ENCODE peak calls at places on chromosome 9, in six cellular contexts. E is H1, F is GM12878, U is HL-60, O is HepG2, A is K562. J is an unnamed sample. For H3K27me3, the result is how much of the 10 kb centered on the place peaks cover.

GRCh38 chr9:133968428-133968827 is 23.7 kb downstream of the VAV2 start:
- DNase-seq in E (no peak), F (no peak), U (no peak), O (no peak), A (no peak), J (no peak)

GRCh38 chr9:36798350-36799065 is 225.8 kb downstream of the MELK start:
- DNase-seq in E (no peak), F (no peak), U (no peak), O (peak), A (peak), J (peak)

GRCh38 chr9:121638399-121638798 is 13.0 kb upstream of the DAB2IP start:
- DNase-seq in E (no peak), F (no peak), U (no peak), O (no peak), A (no peak), J (no peak)

GRCh38 chr9:133913571-133914369 is 78.4 kb downstream of the VAV2 start:
- DNase-seq in E (no peak), F (no peak), U (no peak), O (no peak), A (no peak), J (peak)

GRCh38 chr9:112887377-112887776 is 3.3 kb downstream of the SLC46A2 start:
- DNase-seq in E (peak), F (no peak), U (peak), O (peak), A (peak), J (no peak)

GRCh38 chr9:2662496-2662895 is 40.9 kb downstream of the VLDLR start:
- DNase-seq in E (no peak), F (no peak), U (no peak), O (no peak), A (no peak), J (peak)

GRCh38 chr9:130939405-130939941 is 426 bp upstream of the FIBCD1 start:
- DNase-seq in E (no peak), F (no peak), U (no peak), O (no peak), A (no peak), J (peak)

GRCh38 chr9:131678499-131679111 is 61.3 kb downstream of the RAPGEF1 start:
- DNase-seq in E (no peak), F (peak), U (peak), O (peak), A (peak), J (no peak)

GRCh38 chr9:116494815-116495634 is 192.1 kb upstream of the TRIM32 start:
- DNase-seq in E (no peak), F (no peak), U (peak), O (peak), A (peak), J (no peak)

GRCh38 chr9:89535461-89535860 is 37.5 kb upstream of the SEMA4D start:
- DNase-seq in E (no peak), F (no peak), U (no peak), O (no peak), A (no peak), J (no peak)

GRCh38 chr9:128552744-128553221 is 396 bp downstream of the SPTAN1 start:
- DNase-seq in E (no peak), F (no peak), U (peak), O (no peak), A (peak), J (peak)

GRCh38 chr9:134288731-134289130 is 37.5 kb upstream of the RXRA start:
- DNase-seq in E (no peak), F (no peak), U (no peak), O (no peak), A (no peak), J (no peak)

GRCh38 chr9:128724744-128725211 is 851 bp upstream of the ZDHHC12 start:
- DNase-seq in E (peak), F (peak), U (peak), O (peak), A (peak), J (peak)

GRCh38 chr9:26329974-26330373 is 562.6 kb downstream of the CAAP1 start:
- DNase-seq in E (no peak), F (no peak), U (no peak), O (peak), A (no peak), J (no peak)

GRCh38 chr9:112065781-112066606 is 109.1 kb downstream of the SUSD1 start:
- DNase-seq in E (no peak), F (no peak), U (no peak), O (no peak), A (no peak), J (no peak)

GRCh38 chr9:6440405-6440804 is 27.4 kb downstream of the UHRF2 start:
- DNase-seq in E (no peak), F (no peak), U (no peak), O (no peak), A (no peak), J (no peak)

GRCh38 chr9:106846847-106847246 is 16.1 kb upstream of the ZNF462 start:
- DNase-seq in E (no peak), F (no peak), U (no peak), O (no peak), A (no peak), J (no peak)
- TF ChIP-seq GABPA in E (no peak), F (no peak), U (no peak), O (no peak), A (no peak), J (no peak)

GRCh38 chr9:96022445-96023031 is 147.0 kb downstream of the ERCC6L2 start:
- DNase-seq in E (peak), F (no peak), U (peak), O (no peak), A (peak), J (peak)
- H3K27me3 ChIP-seq in E (half or more), F (under half), U (under half), O (under half), A (under half), J (under half)

GRCh38 chr9:126642009-126642744 is 28.4 kb downstream of the LMX1B start:
- DNase-seq in E (no peak), F (no peak), U (no peak), O (no peak), A (no peak), J (no peak)

GRCh38 chr9:126641118-126641851 is 27.6 kb downstream of the LMX1B start:
- DNase-seq in E (no peak), F (no peak), U (no peak), O (no peak), A (no peak), J (no peak)

GRCh38 chr9:126642839-126643238 is 29.1 kb downstream of the LMX1B start:
- DNase-seq in E (no peak), F (no peak), U (no peak), O (no peak), A (no peak), J (no peak)

GRCh38 chr9:126646162-126646561 is 32.4 kb downstream of the LMX1B start:
- DNase-seq in E (no peak), F (no peak), U (no peak), O (no peak), A (no peak), J (no peak)

GRCh38 chr9:126643945-126644527 is 30.3 kb downstream of the LMX1B start:
- DNase-seq in E (no peak), F (no peak), U (no peak), O (no peak), A (no peak), J (no peak)
- TF ChIP-seq GABPA in E (no peak), F (no peak), U (no peak), O (no peak), A (no peak), J (no peak)

GRCh38 chr9:93169444-93169843 is 14.5 kb upstream of the WNK2 start:
- DNase-seq in E (no peak), F (no peak), U (no peak), O (no peak), A (no peak), J (no peak)

GRCh38 chr9:93172646-93173364 is 11.1 kb upstream of the WNK2 start:
- DNase-seq in E (no peak), F (no peak), U (no peak), O (no peak), A (no peak), J (no peak)

GRCh38 chr9:93170571-93170970 is 13.4 kb upstream of the WNK2 start:
- DNase-seq in E (no peak), F (no peak), U (no peak), O (no peak), A (no peak), J (no peak)

GRCh38 chr9:93173365-93174150 is 10.4 kb upstream of the WNK2 start:
- DNase-seq in E (no peak), F (no peak), U (peak), O (no peak), A (no peak), J (no peak)

DNA sequence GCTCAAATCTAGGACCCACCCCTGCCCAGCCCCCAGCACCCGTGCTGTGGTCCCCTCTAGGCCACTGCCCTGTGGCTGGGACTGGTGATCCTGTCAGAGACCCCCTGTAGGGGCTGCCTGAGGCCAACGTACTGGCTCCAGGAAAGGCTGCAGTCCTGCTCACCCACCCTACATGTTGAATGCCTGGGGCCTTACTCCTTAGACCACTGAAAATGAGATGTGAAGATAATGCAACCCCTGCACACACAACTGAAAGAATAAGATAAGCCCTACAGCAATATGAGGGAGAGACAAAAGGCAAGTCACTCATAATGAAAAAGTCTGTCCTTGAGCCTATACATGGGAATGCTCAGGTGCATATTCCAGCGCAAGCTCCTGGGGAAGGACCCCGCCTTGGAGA is 12.7 kb upstream of the WNK2 start:
- DNase-seq in E (no peak), F (no peak), U (no peak), O (no peak), A (no peak), J (no peak)
- H3K27me3 ChIP-seq in E (under half), F (under half), U (under half), O (under half), A (half or more), J (under half)

GRCh38 chr9:77486968-77487367 is 161.2 kb downstream of the GNA14 start:
- DNase-seq in E (no peak), F (no peak), U (no peak), O (no peak), A (no peak), J (no peak)

GRCh38 chr9:77486463-77486862 is 161.7 kb downstream of the GNA14 start:
- DNase-seq in E (no peak), F (no peak), U (no peak), O (no peak), A (no peak), J (no peak)

DNA sequence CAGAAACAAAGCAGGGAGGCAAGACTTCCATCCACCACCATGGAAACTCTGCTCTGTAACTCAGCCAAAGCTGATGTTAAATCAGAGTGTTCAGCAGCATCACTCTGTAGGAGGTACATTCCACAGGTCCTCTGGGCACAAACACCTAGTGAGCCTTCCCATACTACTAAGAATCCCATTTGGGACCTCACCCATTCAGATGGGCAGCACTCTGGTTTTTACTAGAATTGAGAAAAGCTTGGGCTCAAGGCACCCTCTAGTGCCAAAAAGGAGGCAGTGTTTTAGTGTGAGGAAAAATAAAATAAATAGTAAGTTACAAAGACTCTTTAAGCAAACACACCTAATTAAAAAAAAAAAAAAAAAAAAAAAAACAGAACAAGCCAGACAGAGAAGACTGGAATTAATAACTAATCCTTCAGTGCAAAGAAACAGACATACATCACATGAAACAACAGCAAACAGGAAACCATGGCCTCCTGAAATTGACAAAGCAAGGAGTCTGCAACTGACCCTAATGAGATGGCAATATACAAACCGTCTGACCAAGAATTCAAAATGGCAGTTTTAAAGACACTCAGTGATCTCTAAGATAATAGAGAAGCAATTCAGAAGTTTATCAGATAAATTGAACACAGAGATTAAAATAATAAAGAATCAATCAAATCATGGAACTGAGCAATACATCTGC is 159.5 kb downstream of the GNA14 start:
- DNase-seq in E (no peak), F (no peak), U (no peak), O (no peak), A (no peak), J (peak)
- TF ChIP-seq GABPA in E (no peak), F (no peak), U (no peak), O (no peak), A (no peak), J (no peak)

GRCh38 chr9:135370411-135371375 is 108.9 kb upstream of the PPP1R26 start:
- DNase-seq in E (no peak), F (no peak), U (no peak), O (no peak), A (no peak), J (no peak)

GRCh38 chr9:135372501-135373008 is 107.0 kb upstream of the PPP1R26 start:
- DNase-seq in E (no peak), F (no peak), U (no peak), O (no peak), A (no peak), J (no peak)

GRCh38 chr9:135373151-135373685 is 106.4 kb upstream of the PPP1R26 start:
- DNase-seq in E (no peak), F (no peak), U (no peak), O (no peak), A (no peak), J (no peak)

GRCh38 chr9:135372036-135372435 is 107.5 kb upstream of the PPP1R26 start:
- DNase-seq in E (no peak), F (no peak), U (no peak), O (no peak), A (no peak), J (no peak)

GRCh38 chr9:135371535-135371934 is 108.0 kb upstream of the PPP1R26 start:
- DNase-seq in E (no peak), F (no peak), U (no peak), O (no peak), A (no peak), J (no peak)
- H3K27me3 ChIP-seq in E (under half), F (under half), U (under half), O (under half), A (half or more), J (under half)

GRCh38 chr9:93819905-93820304 is 135.2 kb downstream of the BARX1 start:
- DNase-seq in E (no peak), F (no peak), U (no peak), O (no peak), A (no peak), J (peak)

GRCh38 chr9:93822229-93822628 is 132.9 kb downstream of the BARX1 start:
- DNase-seq in E (no peak), F (no peak), U (no peak), O (no peak), A (no peak), J (peak)

GRCh38 chr9:93820667-93821306 is 134.4 kb downstream of the BARX1 start:
- DNase-seq in E (no peak), F (no peak), U (no peak), O (peak), A (peak), J (peak)

GRCh38 chr9:93823245-93824072 is 131.7 kb downstream of the BARX1 start:
- DNase-seq in E (no peak), F (no peak), U (no peak), O (no peak), A (peak), J (peak)

DNA sequence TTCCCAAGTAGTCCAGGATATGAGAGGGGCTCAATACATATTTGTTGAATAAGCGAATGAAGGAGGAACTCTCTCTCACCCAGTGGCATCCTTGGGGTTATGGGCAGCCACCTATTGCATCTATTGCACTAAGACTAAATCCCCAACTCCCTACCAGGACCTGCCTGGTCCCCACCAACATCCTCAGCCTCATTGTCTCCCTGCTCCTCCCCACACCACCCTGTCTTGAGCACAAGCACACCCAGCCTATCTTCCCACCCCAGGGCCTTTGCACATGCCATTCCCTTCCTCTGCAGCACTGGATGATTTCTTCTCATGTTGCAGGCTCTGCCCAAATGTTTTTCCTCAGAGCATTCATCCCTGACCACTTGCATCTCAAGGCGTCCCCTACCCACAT is 133.8 kb downstream of the BARX1 start:
- DNase-seq in E (no peak), F (no peak), U (no peak), O (no peak), A (no peak), J (peak)
- TF ChIP-seq GABPA in E (no peak), F (no peak), U (no peak), O (no peak), A (no peak), J (no peak)

GRCh38 chr9:21558079-21558478 is 76.0 kb upstream of the IFNE start:
- DNase-seq in E (no peak), F (no peak), U (no peak), O (no peak), A (no peak), J (no peak)
- H3K27me3 ChIP-seq in E (under half), F (under half), U (under half), O (under half), A (under half), J (under half)

GRCh38 chr9:20292002-20292401 is 330.3 kb downstream of the MLLT3 start:
- DNase-seq in E (no peak), F (no peak), U (no peak), O (peak), A (peak), J (peak)
- TF ChIP-seq GABPA in E (no peak), F (no peak), U (no peak), O (no peak), A (no peak), J (no peak)

J was measured in SK-N-SH.